ENCODE peak calls at places on chromosome 16, in seven cellular contexts. I is AG04450, F is RCC 7860, D is astrocyte of the spinal cord, O is myocyte, B is endodermal cell, H is GM03348. X is an unnamed sample.

GRCh38 chr16:4075534-4075933 is 40.7 kb downstream of the ADCY9 start:
- DNase-seq in O (no peak), H (no peak), B (no peak), D (no peak), F (no peak), I (no peak), X (no peak)

GRCh38 chr16:67538666-67539101 is 10.1 kb downstream of the RIPOR1 start:
- DNase-seq in H (no peak), B (peak; percentile 74), O (peak; percentile 15), F (peak; percentile 28), D (peak; percentile 65), I (no peak), X (no peak)

GRCh38 chr16:19555938-19556778 is 655 bp downstream of the VPS35L start:
- DNase-seq in F (no peak), O (peak; percentile 56), B (peak; percentile 96), I (no peak), D (peak; percentile 24), H (peak; percentile 44), X (no peak)

GRCh38 chr16:85557976-85558589 is 55.0 kb upstream of the GSE1 start:
- DNase-seq in I (no peak), F (no peak), H (peak; percentile 39), D (no peak), O (no peak), B (peak; percentile 71), X (no peak)

GRCh38 chr16:75272097-75272548 is 20.7 kb upstream of the BCAR1 start:
- DNase-seq in D (no peak), I (no peak), B (no peak), H (no peak), O (no peak), F (no peak), X (no peak)

GRCh38 chr16:4924593-4925378 is 12.2 kb downstream of the PPL start:
- DNase-seq in B (peak; percentile 82), H (no peak), D (no peak), F (no peak), I (no peak), O (peak; percentile 60), X (no peak)

GRCh38 chr16:67428146-67428731 is 2.7 kb upstream of the HSD11B2 start:
- DNase-seq in F (peak; percentile 16), H (peak; percentile 82), B (peak; percentile 95), D (peak; percentile 47), I (no peak), O (peak; percentile 87), X (no peak)

GRCh38 chr16:74842413-74842812 is 67.8 kb upstream of the FA2H start:
- DNase-seq in F (no peak), H (no peak), O (no peak), B (no peak), I (no peak), D (no peak), X (no peak)

GRCh38 chr16:58904254-58904653 is 170.1 kb upstream of the GOT2 start:
- DNase-seq in I (no peak), B (no peak), F (no peak), D (no peak), H (no peak), O (no peak), X (no peak)

GRCh38 chr16:324451-325334 is 27.8 kb downstream of the AXIN1 start:
- DNase-seq in F (no peak), B (no peak), D (no peak), H (no peak), I (no peak), O (no peak), X (no peak)

GRCh38 chr16:23996258-23996955 is 160.6 kb downstream of the PRKCB start:
- DNase-seq in I (no peak), O (no peak), F (no peak), B (no peak), H (no peak), D (no peak), X (no peak)

GRCh38 chr16:56424791-56425438 is 430 bp downstream of the AMFR start:
- DNase-seq in B (peak; percentile 79), D (peak; percentile 5), F (no peak), O (peak; percentile 25), I (no peak), H (peak; percentile 68), X (no peak)

GRCh38 chr16:84741351-84741791 is 41.6 kb downstream of the USP10 start:
- DNase-seq in D (no peak), H (peak; percentile 33), O (no peak), B (no peak), I (no peak), F (peak; percentile 42), X (no peak)

GRCh38 chr16:87780385-87780989 is 14.7 kb upstream of the KLHDC4 start:
- DNase-seq in H (peak; percentile 47), O (no peak), B (no peak), I (no peak), D (no peak), F (peak; percentile 64), X (no peak)

GRCh38 chr16:11225677-11226549 is 30.1 kb downstream of the SOCS1 start:
- DNase-seq in D (no peak), I (no peak), F (no peak), O (no peak), B (no peak), H (no peak), X (no peak)

GRCh38 chr16:84508502-84508901 is 4.0 kb upstream of the MEAK7 start:
- DNase-seq in B (no peak), H (no peak), I (no peak), F (no peak), O (no peak), D (no peak), X (no peak)

GRCh38 chr16:81544691-81545365 is 100.2 kb downstream of the CMIP start:
- DNase-seq in F (no peak), H (no peak), O (no peak), B (no peak), I (no peak), D (no peak), X (no peak)

GRCh38 chr16:68529931-68530667 is 9.0 kb upstream of the ZFP90 start:
- DNase-seq in F (peak; percentile 49), H (peak; percentile 100), B (peak; percentile 96), O (peak; percentile 88), D (peak; percentile 83), I (peak; percentile 46), X (peak; percentile 31)

GRCh38 chr16:85465328-85466307 is 147.5 kb upstream of the GSE1 start:
- DNase-seq in D (peak; percentile 38), I (peak; percentile 13), O (peak; percentile 69), F (no peak), H (peak; percentile 88), B (no peak), X (no peak)

GRCh38 chr16:727291-727977 is 528 bp downstream of the HAGHL start:
- DNase-seq in O (no peak), H (no peak), I (no peak), B (no peak), F (no peak), D (no peak), X (no peak)

GRCh38 chr16:48300391-48300856 is 53.1 kb upstream of the ABCC11 start:
- DNase-seq in I (peak; percentile 60), B (no peak), D (peak; percentile 82), H (peak; percentile 79), O (peak; percentile 21), F (no peak), X (no peak)

GRCh38 chr16:59478806-59479205 is 744.7 kb upstream of the GOT2 start:
- DNase-seq in D (no peak), O (no peak), B (no peak), H (peak; percentile 49), F (no peak), I (no peak), X (no peak)

GRCh38 chr16:49337814-49338350 is 35.7 kb upstream of the C16orf78 start:
- DNase-seq in I (no peak), D (no peak), F (no peak), O (no peak), H (no peak), B (no peak), X (no peak)

GRCh38 chr16:67245189-67245585 is 2.1 kb downstream of the FHOD1 start:
- DNase-seq in F (no peak), B (no peak), O (no peak), D (no peak), I (no peak), H (no peak), X (no peak)

GRCh38 chr16:76653390-76654026 is 376.3 kb downstream of the CNTNAP4 start:
- DNase-seq in B (peak; percentile 67), D (peak; percentile 46), I (peak; percentile 4), O (peak; percentile 26), F (peak; percentile 27), H (no peak), X (peak; percentile 18)

GRCh38 chr16:87575027-87575804 is 27.1 kb upstream of the JPH3 start:
- DNase-seq in F (no peak), O (no peak), B (peak; percentile 88), D (no peak), H (no peak), I (no peak), X (no peak)

GRCh38 chr16:84616515-84616914 is 1.4 kb downstream of the COTL1 start:
- DNase-seq in D (peak; percentile 29), O (no peak), H (no peak), I (no peak), F (no peak), B (no peak), X (no peak)

GRCh38 chr16:79926451-79927205 is 326.1 kb upstream of the MAF start:
- DNase-seq in D (no peak), H (no peak), B (no peak), O (no peak), I (no peak), F (no peak), X (no peak)

GRCh38 chr16:57955572-57955971 is 15.4 kb downstream of the CNGB1 start:
- DNase-seq in B (no peak), F (peak; percentile 10), H (no peak), D (no peak), I (no peak), O (peak; percentile 24), X (no peak)

GRCh38 chr16:974001-974601 is 3.3 kb upstream of the LMF1 start:
- DNase-seq in I (no peak), B (no peak), O (peak; percentile 67), H (no peak), D (no peak), F (no peak), X (no peak)

GRCh38 chr16:50308237-50308965 is 42.0 kb downstream of the ADCY7 start:
- DNase-seq in H (no peak), F (no peak), I (no peak), O (no peak), B (no peak), D (no peak), X (no peak)

GRCh38 chr16:87325480-87325879 is 8.3 kb upstream of the C16orf95 start:
- DNase-seq in D (no peak), I (no peak), O (peak; percentile 66), H (peak; percentile 44), B (no peak), F (no peak), X (no peak)

GRCh38 chr16:78437352-78437968 is 338.0 kb downstream of the WWOX start:
- DNase-seq in I (no peak), D (peak; percentile 9), B (peak; percentile 65), H (peak; percentile 33), F (no peak), O (peak; percentile 9), X (no peak)

GRCh38 chr16:65142276-65142675 is 20.4 kb upstream of the CDH11 start:
- DNase-seq in I (no peak), D (no peak), O (peak; percentile 45), F (no peak), B (no peak), H (no peak), X (no peak)

GRCh38 chr16:4010225-4011158 is 105.8 kb downstream of the ADCY9 start:
- DNase-seq in O (no peak), D (no peak), I (no peak), F (no peak), B (no peak), H (no peak), X (no peak)

GRCh38 chr16:56611281-56611833 is 3.0 kb downstream of the MT2A start:
- DNase-seq in H (peak; percentile 33), F (peak; percentile 95), B (no peak), O (peak; percentile 77), D (peak; percentile 34), I (no peak), X (no peak)

GRCh38 chr16:88783391-88784073 is 1.5 kb downstream of the PIEZO1 start:
- DNase-seq in O (peak; percentile 61), D (no peak), F (no peak), I (no peak), H (no peak), B (no peak), X (no peak)